ENCODE peak calls at places on chromosomes 13 and 19, in seven cellular contexts. N is OCI-LY7, B is tibial nerve, Z is pancreas, R is body of pancreas, S is left ventricle myocardium inferior, T is astrocyte. K is an unnamed sample.

GRCh38 chr19:51712461-51713081 is 11.2 kb downstream of the HAS1 start:
- DNase-seq in N (peak), B (no peak), Z (no peak), R (peak), S (no peak), T (no peak), K (no peak)

GRCh38 chr13:59472134-59472533 is 691.6 kb downstream of the DIAPH3 start:
- DNase-seq in N (no peak), B (no peak), Z (no peak), R (no peak), S (no peak), T (peak), K (no peak)

GRCh38 chr13:112781881-112782361 is 92.1 kb downstream of the ATP11A start:
- DNase-seq in N (no peak), B (no peak), Z (peak), R (peak), S (peak), T (peak), K (no peak)

GRCh38 chr19:56547535-56547934 is 8.8 kb downstream of the ZFP28 start:
- DNase-seq in N (no peak), B (no peak), Z (no peak), R (no peak), S (no peak), T (no peak), K (no peak)

GRCh38 chr13:58906329-58907007 is 1257.3 kb downstream of the DIAPH3 start:
- DNase-seq in N (no peak), B (no peak), Z (no peak), R (no peak), S (no peak), T (peak), K (no peak)

GRCh38 chr13:58680115-58680514 is 1048.6 kb downstream of the PCDH17 start:
- DNase-seq in N (no peak), B (no peak), Z (no peak), R (no peak), S (no peak), T (no peak), K (no peak)

GRCh38 chr13:27104606-27105005 is 67.0 kb downstream of the USP12 start:
- DNase-seq in N (no peak), B (no peak), Z (no peak), R (no peak), S (no peak), T (no peak), K (no peak)

GRCh38 chr13:99062593-99062992 is 84.7 kb upstream of the DOCK9 start:
- DNase-seq in N (no peak), B (no peak), Z (no peak), R (no peak), S (peak), T (peak), K (peak)

DNA sequence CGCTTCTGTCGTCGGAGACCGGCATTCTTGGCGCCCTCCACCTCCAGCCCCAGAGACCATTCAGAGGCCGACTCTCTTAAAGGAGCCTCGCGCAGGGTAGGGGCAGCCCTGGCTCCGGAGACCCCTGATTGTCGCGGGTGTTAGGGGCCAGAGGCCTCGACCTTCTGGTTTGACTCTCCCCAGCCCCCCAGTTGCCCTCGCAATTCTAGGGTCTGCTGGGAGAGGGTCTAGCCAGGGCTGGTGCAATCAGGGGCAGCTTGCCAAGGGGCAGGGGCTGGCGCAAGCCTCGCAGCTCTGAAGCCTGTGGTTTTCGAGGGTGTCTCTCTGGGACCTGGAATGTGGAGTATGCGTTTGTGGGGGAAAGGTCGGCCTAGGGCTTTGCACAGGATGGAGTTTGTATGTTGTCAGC is 1.6 kb upstream of the SLC7A10 start:
- DNase-seq in N (no peak), B (no peak), Z (no peak), R (no peak), S (no peak), T (peak), K (peak)
- H3K4me3 ChIP-seq in N (no peak), B (peak), Z (no peak), R (no peak), S (peak), T (no peak), K (peak)

GRCh38 chr13:33349996-33350826 is 64.7 kb upstream of the STARD13 start:
- DNase-seq in N (no peak), B (peak), Z (peak), R (peak), S (peak), T (peak), K (peak)
- H3K27ac ChIP-seq in N (no peak), B (peak), Z (peak), R (peak), S (peak), T (peak), K (peak)

DNA sequence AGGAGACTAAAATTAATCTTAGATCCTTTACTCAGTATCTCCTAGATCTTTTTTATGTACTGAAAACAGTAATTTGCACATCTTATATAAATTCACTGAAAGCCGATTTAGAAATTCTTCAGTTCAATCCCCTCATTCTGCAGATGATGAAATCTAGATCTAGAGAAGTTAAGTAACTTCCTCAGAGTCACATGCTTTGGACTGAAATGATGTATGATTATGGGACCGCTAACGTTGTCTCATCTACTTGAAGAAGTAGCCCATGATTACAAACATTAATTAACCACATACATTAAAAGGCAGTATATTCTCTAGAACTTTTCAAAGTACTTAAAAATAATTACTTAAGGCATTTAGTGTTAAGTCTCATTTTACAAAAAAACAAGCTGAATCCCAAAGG is 37.8 kb downstream of the ELF1 start:
- DNase-seq in N (peak), B (no peak), Z (no peak), R (no peak), S (no peak), T (no peak), K (no peak)
- H3K4me3 ChIP-seq in N (peak), B (peak), Z (no peak), R (no peak), S (peak), T (no peak), K (peak)

GRCh38 chr19:610071-610800 is 20.6 kb downstream of the HCN2 start:
- DNase-seq in N (peak), B (no peak), Z (no peak), R (no peak), S (no peak), T (no peak), K (no peak)
- H3K27ac ChIP-seq in N (peak), B (peak), Z (no peak), R (no peak), S (peak), T (peak), K (no peak)

DNA sequence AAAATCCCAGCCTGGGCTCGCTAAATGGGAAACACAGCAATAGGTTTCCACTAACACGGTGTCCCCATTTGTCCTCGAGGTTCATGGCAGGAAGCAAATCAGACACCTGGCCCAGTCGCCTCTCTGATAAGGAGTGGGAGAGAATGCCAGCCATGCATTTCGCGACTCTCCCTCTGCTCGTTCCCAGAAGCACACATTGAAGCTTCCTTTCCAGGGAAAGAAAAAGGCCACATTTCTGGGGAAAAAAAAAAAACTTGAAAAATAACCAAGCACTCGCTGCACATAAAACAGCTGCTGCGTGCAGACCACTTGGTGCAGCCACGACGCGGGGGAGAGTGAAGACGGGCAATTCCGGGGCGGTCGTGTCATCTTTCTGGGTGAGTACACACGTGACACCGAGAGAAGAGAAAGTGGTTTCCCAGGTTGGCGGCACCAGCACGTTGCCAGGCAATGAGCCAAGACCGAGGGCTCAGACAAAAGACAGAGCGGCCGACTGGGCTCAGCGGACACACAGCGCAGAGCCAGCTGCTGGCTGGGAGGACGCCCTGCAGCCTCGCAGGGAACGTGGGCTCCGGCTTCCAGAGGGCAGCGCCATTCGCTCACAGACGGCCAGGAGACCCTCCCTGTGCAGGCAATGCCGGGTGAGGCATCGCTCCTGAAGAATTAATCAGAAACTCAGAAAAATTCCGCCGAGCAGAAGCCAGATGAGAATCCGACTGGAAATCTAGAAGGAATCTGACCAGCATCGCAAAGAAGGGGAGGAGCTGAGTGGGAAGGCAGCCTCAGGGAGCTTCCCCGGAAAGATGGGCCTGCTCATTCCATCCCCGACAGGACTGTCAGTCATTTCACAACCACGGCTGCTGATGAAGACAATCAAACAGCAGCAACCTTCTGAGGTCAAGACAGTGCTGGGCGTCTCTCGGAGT is 83.2 kb upstream of the IRS2 start:
- DNase-seq in N (no peak), B (peak), Z (peak), R (peak), S (peak), T (peak), K (peak)
- H3K4me3 ChIP-seq in N (no peak), B (peak), Z (peak), R (no peak), S (peak), T (peak), K (peak)

K was measured in psoas muscle.